ENCODE peak calls at places on chromosomes 13 and 19, in five cellular contexts. O is H9, U is IMR-90, Y is mesenchymal stem cell, G is astrocyte. D is an unnamed sample.
A peak's percentile ranks its signal among the peaks of the same experiment; 100 is the strongest.

GRCh38 chr13:99290890-99291289 is 16.3 kb downstream of the GPR183 start:
- DNase-seq in G (no peak), Y (no peak), O (no peak), U (no peak), D (no peak)

GRCh38 chr13:84430015-84430414 is 547.7 kb upstream of the SLITRK1 start:
- DNase-seq in Y (no peak), G (peak; percentile 86), O (no peak), U (peak; percentile 40), D (no peak)

GRCh38 chr19:28289294-28290063 is 923.5 kb downstream of the UQCRFS1 start:
- DNase-seq in Y (no peak), U (no peak), G (peak; percentile 73), O (no peak), D (no peak)

GRCh38 chr13:36026556-36026955 is 104.6 kb downstream of the DCLK1 start:
- DNase-seq in G (no peak), U (no peak), Y (no peak), O (no peak), D (no peak)

GRCh38 chr13:83825676-83826075 is 56.6 kb downstream of the SLITRK1 start:
- DNase-seq in U (no peak), G (peak; percentile 12), O (no peak), Y (no peak), D (no peak)

GRCh38 chr13:35157143-35157755 is 215.2 kb downstream of the NBEA start:
- DNase-seq in Y (peak; percentile 66), G (peak; percentile 22), U (peak; percentile 50), O (no peak), D (peak; percentile 73)

GRCh38 chr19:8262431-8262830 is 45.7 kb downstream of the CD320 start:
- DNase-seq in G (no peak), Y (no peak), O (no peak), U (no peak), D (no peak)

GRCh38 chr19:39554701-39555311 is 14.8 kb upstream of the EID2 start:
- DNase-seq in O (no peak), Y (no peak), U (no peak), G (no peak), D (no peak)

GRCh38 chr19:45716314-45717130 is 14.2 kb downstream of the FBXO46 start:
- DNase-seq in O (no peak), Y (peak; percentile 35), G (no peak), U (no peak), D (peak; percentile 44)

GRCh38 chr13:96075953-96076543 is 13.9 kb upstream of the HS6ST3 start:
- DNase-seq in G (no peak), O (no peak), U (peak; percentile 23), Y (peak; percentile 30), D (peak; percentile 49)

GRCh38 chr19:53374743-53375142 is 9.2 kb downstream of the ZNF525 start:
- DNase-seq in U (no peak), Y (no peak), G (no peak), O (no peak), D (no peak)

GRCh38 chr13:85806553-85807175 is 7.4 kb upstream of the SLITRK6 start:
- DNase-seq in G (peak; percentile 16), Y (peak; percentile 57), O (no peak), U (peak; percentile 61), D (peak; percentile 72)

GRCh38 chr13:38262211-38262610 is 87.4 kb upstream of the UFM1 start:
- DNase-seq in O (no peak), G (peak; percentile 30), U (no peak), Y (no peak), D (no peak)

GRCh38 chr13:38265135-38265497 is 84.5 kb upstream of the UFM1 start:
- DNase-seq in U (no peak), Y (no peak), O (no peak), G (no peak), D (no peak)

GRCh38 chr13:38264363-38265134 is 85.1 kb upstream of the UFM1 start:
- DNase-seq in U (no peak), Y (no peak), G (no peak), O (no peak), D (no peak)
- H2AFZ ChIP-seq in U (no peak overlapping the region), Y (no peak overlapping the region), G (no peak overlapping the region), O (no peak overlapping the region), D (no peak overlapping the region)

GRCh38 chr19:17847538-17848366 is at the start of gene JAK3:
- DNase-seq in Y (peak; percentile 69), G (no peak), O (peak; percentile 91), U (peak; percentile 46), D (no peak)
- H2AFZ ChIP-seq in Y (no peak within 1 kb of the TSS), G (peak within 1 kb of the TSS; percentile 77), O (no peak within 1 kb of the TSS), U (peak within 1 kb of the TSS; percentile 93), D (no peak within 1 kb of the TSS)

GRCh38 chr13:104854698-104855097 is 1680.8 kb downstream of the EFNB2 start:
- DNase-seq in U (no peak), G (no peak), O (no peak), Y (no peak), D (no peak)
- H2AFZ ChIP-seq in U (no peak overlapping the region), G (no peak overlapping the region), O (no peak overlapping the region), Y (no peak overlapping the region), D (no peak overlapping the region)

GRCh38 chr19:3094638-3095374 is 644 bp downstream of the GNA11 start:
- DNase-seq in G (no peak), O (no peak), Y (peak; percentile 29), U (peak; percentile 17), D (no peak)
- H2AFZ ChIP-seq in G (no peak overlapping the region), O (no peak overlapping the region), Y (no peak overlapping the region), U (peak overlapping the region; percentile 78), D (no peak overlapping the region)

DNA sequence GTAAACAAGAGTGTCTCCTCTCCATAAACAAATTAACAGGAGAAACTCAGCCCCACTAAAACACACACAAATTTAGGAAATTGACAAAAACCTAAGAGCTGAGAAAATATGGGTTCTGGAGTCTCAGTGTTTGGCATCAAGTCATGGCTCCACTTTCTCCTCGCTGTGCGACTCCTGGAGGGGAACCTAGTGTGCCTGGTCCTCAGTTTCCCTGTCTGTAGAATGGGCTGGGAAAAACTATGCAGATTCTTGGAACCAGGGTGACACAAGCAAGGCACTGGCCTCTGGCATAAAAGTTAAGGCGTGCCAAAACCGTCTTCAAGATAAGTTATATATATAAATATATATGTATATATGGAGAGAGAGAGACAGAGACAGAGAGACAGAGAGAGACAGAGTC is 83.9 kb downstream of the INSR start:
- DNase-seq in Y (no peak), U (no peak), O (no peak), G (no peak), D (no peak)
- H2AFZ ChIP-seq in Y (no peak overlapping the region), U (no peak overlapping the region), O (no peak overlapping the region), G (no peak overlapping the region), D (no peak overlapping the region)

GRCh38 chr13:65841156-65841555 is 1389.0 kb downstream of the PCDH9 start:
- DNase-seq in Y (no peak), U (no peak), O (no peak), G (peak; percentile 45), D (no peak)

GRCh38 chr13:65843314-65843731 is 1386.8 kb downstream of the PCDH9 start:
- DNase-seq in O (no peak), U (no peak), Y (no peak), G (no peak), D (no peak)

GRCh38 chr13:65844266-65844841 is 1385.8 kb downstream of the PCDH9 start:
- DNase-seq in O (no peak), U (no peak), G (no peak), Y (no peak), D (no peak)
- H2AFZ ChIP-seq in O (no peak overlapping the region), U (no peak overlapping the region), G (no peak overlapping the region), Y (no peak overlapping the region), D (no peak overlapping the region)

GRCh38 chr13:110652755-110653154 is 37.4 kb downstream of the NAXD start:
- DNase-seq in U (no peak), O (no peak), Y (no peak), G (no peak), D (no peak)
- H2AFZ ChIP-seq in U (no peak overlapping the region), O (no peak overlapping the region), Y (no peak overlapping the region), G (no peak overlapping the region), D (no peak overlapping the region)